ENCODE peak calls at places on chromosomes 3 and 15, in seven cellular contexts. G, E, L, O, Z, R and H are unnamed samples.
A peak's percentile ranks its signal among the peaks of the same experiment; 100 is the strongest.

GRCh38 chr3:100590114-100590839 is 19.1 kb upstream of the ADGRG7 start:
- DNase-seq in R (peak; percentile 68), Z (peak; percentile 70), O (peak; percentile 53), L (peak; percentile 74), E (peak; percentile 49), G (peak; percentile 63), H (peak; percentile 66)

GRCh38 chr15:77040673-77041072 is 30.2 kb downstream of the TSPAN3 start:
- DNase-seq in E (no peak), Z (no peak), O (no peak), R (no peak), G (no peak), L (no peak), H (no peak)

GRCh38 chr3:104628185-104628789 is 738.4 kb upstream of the ALCAM start:
- DNase-seq in Z (no peak), E (peak; percentile 30), O (peak; percentile 18), R (no peak), L (peak; percentile 80), G (peak; percentile 33), H (peak; percentile 21)

GRCh38 chr3:30667250-30667585 is 60.8 kb downstream of the TGFBR2 start:
- DNase-seq in O (no peak), L (peak; percentile 89), R (no peak), G (no peak), E (no peak), Z (no peak), H (no peak)

GRCh38 chr15:50261979-50262378 is 3.5 kb downstream of the HDC start:
- DNase-seq in G (no peak), Z (no peak), R (no peak), E (no peak), L (peak; percentile 48), O (peak; percentile 26), H (no peak)

GRCh38 chr3:49533031-49533430 is 21.2 kb upstream of the BSN start:
- DNase-seq in R (no peak), G (no peak), O (no peak), L (no peak), Z (no peak), E (no peak), H (no peak)

GRCh38 chr15:84661001-84661400 is 3.0 kb upstream of the NMB start:
- DNase-seq in R (no peak), Z (no peak), L (no peak), O (no peak), E (no peak), G (no peak), H (no peak)

GRCh38 chr3:190566043-190566933 is 52.4 kb downstream of the IL1RAP start:
- DNase-seq in R (no peak), E (peak; percentile 62), G (peak; percentile 98), Z (peak; percentile 64), O (no peak), L (peak; percentile 24), H (peak; percentile 99)

GRCh38 chr3:175741951-175742350 is 882.8 kb downstream of the NAALADL2 start:
- DNase-seq in Z (no peak), O (no peak), R (no peak), E (no peak), L (no peak), G (no peak), H (no peak)

GRCh38 chr3:126551839-126552687 is 6.7 kb downstream of the C3orf22 start:
- DNase-seq in G (no peak), R (no peak), L (no peak), E (no peak), O (no peak), Z (no peak), H (no peak)

GRCh38 chr15:84949043-84949442 is 32.6 kb upstream of the PDE8A start:
- DNase-seq in O (no peak), L (no peak), R (no peak), Z (no peak), G (no peak), E (no peak), H (no peak)

GRCh38 chr15:50828610-50829206 is 63.2 kb upstream of the SPPL2A start:
- DNase-seq in L (peak; percentile 3), O (no peak), Z (no peak), R (no peak), E (peak; percentile 55), G (peak; percentile 27), H (no peak)

GRCh38 chr3:155101398-155101797 is 21.3 kb downstream of the MME start:
- DNase-seq in L (no peak), R (no peak), O (no peak), G (no peak), Z (no peak), E (no peak), H (no peak)

GRCh38 chr3:102810937-102811336 is 376.1 kb downstream of the ZPLD1 start:
- DNase-seq in R (no peak), G (no peak), L (peak; percentile 4), O (no peak), E (no peak), Z (no peak), H (no peak)

GRCh38 chr3:133472242-133472641 is 72.4 kb downstream of the BFSP2 start:
- DNase-seq in O (no peak), L (peak; percentile 63), Z (no peak), G (no peak), E (no peak), R (no peak), H (no peak)

GRCh38 chr3:127003175-127003555 is 20.2 kb downstream of the PLXNA1 start:
- DNase-seq in Z (no peak), L (no peak), E (no peak), R (no peak), O (no peak), G (no peak), H (no peak)

GRCh38 chr3:27342279-27342678 is 26.9 kb downstream of the NEK10 start:
- DNase-seq in O (no peak), G (no peak), Z (no peak), L (no peak), R (no peak), E (no peak), H (no peak)

GRCh38 chr3:158418035-158418434 is 153.0 kb upstream of the MLF1 start:
- DNase-seq in R (no peak), L (no peak), Z (no peak), O (no peak), G (no peak), E (no peak), H (no peak)

GRCh38 chr3:72618739-72619138 is 229.5 kb downstream of the SHQ1 start:
- DNase-seq in Z (no peak), L (no peak), G (no peak), E (no peak), R (no peak), O (no peak), H (peak; percentile 95)

GRCh38 chr3:6110451-6110850 is 750.5 kb upstream of the GRM7 start:
- DNase-seq in E (no peak), L (no peak), G (no peak), Z (no peak), R (no peak), O (no peak), H (no peak)

GRCh38 chr3:6108957-6109356 is 752.0 kb upstream of the GRM7 start:
- DNase-seq in L (no peak), Z (no peak), R (no peak), E (no peak), G (no peak), O (no peak), H (no peak)

GRCh38 chr3:6112546-6112945 is 748.4 kb upstream of the GRM7 start:
- DNase-seq in R (no peak), L (no peak), E (no peak), G (no peak), O (no peak), Z (no peak), H (no peak)

DNA sequence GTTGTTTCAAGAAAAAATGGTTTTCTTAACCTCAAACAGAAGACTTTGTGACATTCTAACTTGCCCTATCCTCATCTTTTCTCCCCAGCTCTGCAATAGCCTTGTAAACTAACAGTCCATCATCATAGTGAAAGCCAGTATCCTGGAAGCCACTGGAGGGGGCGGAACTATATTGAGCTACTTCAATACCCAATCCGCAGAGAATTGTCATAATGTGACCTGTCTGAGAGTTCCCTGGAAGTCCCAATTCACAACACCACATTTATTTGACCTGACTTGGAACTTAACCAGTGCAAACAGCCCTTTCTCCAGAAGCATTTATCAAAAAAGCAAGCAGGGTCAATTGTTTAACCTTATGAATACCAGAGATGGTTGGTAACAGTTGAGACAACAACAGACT is 747.6 kb upstream of the GRM7 start:
- DNase-seq in Z (no peak), O (no peak), G (no peak), R (no peak), E (no peak), L (no peak), H (no peak)
- TF ChIP-seq REST in Z (no peak), O (no peak), G (no peak), R (no peak), E (no peak), L (no peak), H (no peak)

DNA sequence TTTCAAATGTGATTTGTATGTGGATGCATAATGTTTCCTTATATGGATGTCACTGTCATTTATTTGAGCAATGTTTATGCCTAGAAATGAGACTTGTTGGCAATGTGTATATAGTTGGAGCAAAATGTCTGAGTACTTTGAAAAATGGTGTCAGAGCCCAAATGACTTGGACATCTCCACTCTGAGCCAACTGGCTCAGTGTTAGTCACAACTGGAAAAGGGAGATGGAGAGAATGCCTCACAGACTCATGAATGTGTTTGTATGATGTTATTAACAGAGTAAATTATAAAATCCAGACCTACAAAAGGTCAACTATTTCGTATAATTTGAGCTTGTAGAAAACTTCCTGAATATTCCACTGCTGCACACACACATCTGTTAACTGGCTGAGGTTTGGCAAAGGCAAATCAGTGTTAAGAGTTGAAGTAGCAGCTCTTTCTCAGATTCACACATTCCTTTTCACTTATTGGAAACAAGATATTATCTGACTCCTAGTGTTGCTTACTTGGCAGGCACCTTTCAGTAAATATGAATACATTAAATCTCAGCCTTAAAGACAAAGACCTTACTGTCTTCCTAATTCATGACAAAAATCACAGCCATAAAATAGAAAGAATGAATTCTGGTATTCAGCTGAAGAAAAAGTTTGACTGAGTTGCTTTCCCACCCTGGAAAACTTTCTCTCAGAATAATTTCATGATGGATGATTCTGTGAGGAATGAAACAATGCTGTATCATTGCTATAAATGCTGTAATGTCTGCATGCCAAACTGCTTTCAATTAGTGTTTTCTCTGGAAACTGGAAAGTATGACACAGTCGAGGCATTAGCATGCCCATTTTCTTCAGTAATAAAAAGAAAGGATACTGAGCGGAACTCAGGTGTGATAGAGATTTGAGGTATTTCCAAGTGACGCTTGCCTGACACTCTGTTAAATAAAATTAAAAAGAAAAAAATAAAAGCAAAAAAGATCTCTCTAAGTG is 27.0 kb downstream of the ADIPOQ start:
- DNase-seq in G (no peak), E (no peak), L (no peak), Z (no peak), O (no peak), R (no peak), H (no peak)
- TF ChIP-seq REST in G (no peak), E (no peak), L (no peak), Z (no peak), O (no peak), R (no peak), H (no peak)

GRCh38 chr15:67690936-67691335 is 134.4 kb upstream of the SKOR1 start:
- DNase-seq in G (no peak), E (no peak), Z (no peak), L (no peak), O (no peak), R (no peak), H (no peak)
- TF ChIP-seq REST in G (no peak), E (no peak), Z (no peak), L (no peak), O (no peak), R (no peak), H (no peak)

DNA sequence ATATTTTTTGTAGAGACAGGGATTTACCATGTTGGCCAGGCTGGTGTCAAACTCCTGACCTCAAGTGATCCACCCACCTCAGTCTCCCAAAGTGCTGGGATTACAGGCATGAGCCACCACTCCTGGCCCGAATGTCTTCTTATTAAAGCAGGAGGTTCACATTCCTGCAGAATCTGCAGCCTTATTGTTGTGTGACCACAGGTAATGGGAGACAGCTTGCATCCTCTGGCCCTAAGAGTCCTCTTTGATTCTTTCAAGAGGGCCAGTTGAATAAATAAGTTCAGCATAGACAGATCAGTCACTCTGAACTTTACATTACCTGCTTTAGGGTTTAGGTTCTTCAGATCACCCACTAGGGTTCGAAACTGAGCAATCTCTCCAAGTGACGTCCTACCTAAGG is 172.9 kb upstream of the TOPAZ1 start:
- DNase-seq in R (no peak), Z (no peak), L (no peak), G (no peak), E (no peak), O (no peak), H (no peak)
- TF ChIP-seq REST in R (no peak), Z (no peak), L (no peak), G (no peak), E (no peak), O (no peak), H (no peak)